ENCODE peak calls at places on chromosomes 6 and 20, in seven cellular contexts. V is GM12891; H is RWPE1; M is endodermal cell; L is activated naive CD8-positive, alpha-beta T cell treated with anti-CD3 and anti-CD28 coated beads, Interleukin-2, amount 50 U/mL, for 24 hours; W is stimulated activated CD4-positive, alpha-beta T cell treated with anti-CD3 and anti-CD28 coated beads, Interleukin-12 subunit alpha, Interleukin-12 subunit beta, amount 100 ng/mL, for 4 hours; T is cardiac fibroblast. D is an unnamed sample.

GRCh38 chr20:4470375-4470774 is 251.3 kb upstream of the PRND start:
- DNase-seq in V (no peak), H (no peak), M (no peak), L (no peak), W (no peak), T (no peak), D (no peak)

GRCh38 chr6:3280091-3280490 is 21.3 kb downstream of the PSMG4 start:
- DNase-seq in V (no peak), H (no peak), M (peak), L (no peak), W (no peak), T (no peak), D (no peak)

GRCh38 chr6:89375427-89375868 is 22.9 kb upstream of the UBE2J1 start:
- DNase-seq in V (no peak), H (no peak), M (peak), L (peak), W (no peak), T (no peak), D (no peak)

GRCh38 chr6:136326038-136326561 is 36.5 kb upstream of the BCLAF1 start:
- DNase-seq in V (no peak), H (no peak), M (no peak), L (no peak), W (no peak), T (peak), D (no peak)

GRCh38 chr6:125798734-125799510 is 8.2 kb downstream of the NCOA7 start:
- DNase-seq in V (no peak), H (no peak), M (no peak), L (no peak), W (no peak), T (no peak), D (no peak)

GRCh38 chr6:158698876-158699440 is 49.1 kb downstream of the SYTL3 start:
- DNase-seq in V (no peak), H (no peak), M (peak), L (peak), W (no peak), T (no peak), D (no peak)

GRCh38 chr6:105184921-105185320 is 5.1 kb upstream of the POPDC3 start:
- DNase-seq in V (no peak), H (no peak), M (no peak), L (no peak), W (no peak), T (peak), D (no peak)

GRCh38 chr6:129936329-129937165 is 75.4 kb upstream of the TMEM244 start:
- DNase-seq in V (no peak), H (peak), M (peak), L (peak), W (peak), T (peak), D (no peak)

GRCh38 chr20:58702161-58702510 is 9.5 kb downstream of the NPEPL1 start:
- DNase-seq in V (no peak), H (no peak), M (no peak), L (no peak), W (no peak), T (no peak), D (no peak)

GRCh38 chr6:149891259-149891658 is 6.7 kb downstream of the RAET1E start:
- DNase-seq in V (no peak), H (no peak), M (no peak), L (no peak), W (no peak), T (no peak), D (no peak)

GRCh38 chr20:38392356-38392755 is 42.8 kb downstream of the SNHG17 start:
- DNase-seq in V (no peak), H (peak), M (peak), L (no peak), W (no peak), T (no peak), D (no peak)

GRCh38 chr20:62955519-62956386 is 3.2 kb downstream of the SLC17A9 start:
- DNase-seq in V (no peak), H (no peak), M (no peak), L (no peak), W (no peak), T (no peak), D (no peak)

GRCh38 chr20:16930656-16931055 is 182.5 kb downstream of the OTOR start:
- DNase-seq in V (no peak), H (no peak), M (peak), L (no peak), W (no peak), T (no peak), D (no peak)

GRCh38 chr20:2753456-2754040 is 46.9 kb downstream of the CPXM1 start:
- DNase-seq in V (no peak), H (no peak), M (no peak), L (no peak), W (no peak), T (no peak), D (no peak)

GRCh38 chr6:146975093-146975492 is 229.1 kb upstream of the STXBP5 start:
- DNase-seq in V (no peak), H (no peak), M (no peak), L (no peak), W (no peak), T (no peak), D (no peak)

GRCh38 chr20:51444472-51444871 is 98.0 kb downstream of the NFATC2 start:
- DNase-seq in V (no peak), H (no peak), M (no peak), L (no peak), W (no peak), T (peak), D (no peak)

GRCh38 chr6:89637960-89638319 is 607 bp downstream of the LYRM2 start:
- DNase-seq in V (no peak), H (no peak), M (no peak), L (no peak), W (no peak), T (no peak), D (no peak)

GRCh38 chr6:37020426-37021211 is 15.2 kb downstream of the FGD2 start:
- DNase-seq in V (no peak), H (no peak), M (peak), L (no peak), W (no peak), T (no peak), D (no peak)

GRCh38 chr20:2299301-2299700 is 3.5 kb downstream of the TGM3 start:
- DNase-seq in V (no peak), H (no peak), M (no peak), L (no peak), W (no peak), T (peak), D (no peak)

GRCh38 chr20:10842116-10842515 is 168.3 kb upstream of the JAG1 start:
- DNase-seq in V (no peak), H (no peak), M (no peak), L (no peak), W (no peak), T (no peak), D (no peak)

D was measured in GM18507.